ENCODE peak calls at places on chromosomes 2 and 18, in five cellular contexts. C is K562, E is GM12891, L is HepG2, Z is H1. M is an unnamed sample.
A peak's percentile ranks its signal among the peaks of the same experiment; 100 is the strongest.

GRCh38 chr18:32189723-32190591 is at the start of gene MEP1B:
- DNase-seq in C (no peak), L (no peak), E (no peak), Z (no peak), M (no peak)

GRCh38 chr2:15909736-15910135 is 30.6 kb upstream of the MYCN start:
- DNase-seq in L (no peak), Z (no peak), E (no peak), C (no peak), M (no peak)

GRCh38 chr18:9029131-9029530 is 73.4 kb upstream of the NDUFV2 start:
- DNase-seq in C (no peak), E (no peak), Z (no peak), L (no peak), M (no peak)

GRCh38 chr2:30684026-30684425 is 123.2 kb downstream of the CAPN13 start:
- DNase-seq in Z (no peak), L (no peak), E (no peak), C (no peak), M (no peak)

GRCh38 chr2:4972472-4972871 is 719.7 kb upstream of the SOX11 start:
- DNase-seq in L (no peak), C (no peak), Z (no peak), E (no peak), M (no peak)

GRCh38 chr2:130766037-130766436 is 10.7 kb downstream of the AMER3 start:
- DNase-seq in Z (no peak), C (no peak), L (no peak), E (no peak), M (no peak)

GRCh38 chr18:76923485-76924085 is 101.2 kb downstream of the ZNF236 start:
- DNase-seq in C (peak; percentile 17), Z (peak; percentile 15), L (peak; percentile 30), E (no peak), M (no peak)

GRCh38 chr18:55731594-55732042 is 143.6 kb upstream of the TCF4 start:
- DNase-seq in C (peak; percentile 63), E (no peak), L (no peak), Z (no peak), M (no peak)

GRCh38 chr18:79771446-79772107 is 26.2 kb upstream of the KCNG2 start:
- DNase-seq in E (no peak), Z (no peak), L (no peak), C (no peak), M (no peak)

GRCh38 chr2:195029804-195030654 is 627.0 kb upstream of the SLC39A10 start:
- DNase-seq in Z (no peak), L (no peak), E (no peak), C (no peak), M (no peak)

GRCh38 chr2:196073521-196073920 is 4.9 kb upstream of the DNAH7 start:
- DNase-seq in C (no peak), Z (no peak), E (no peak), L (no peak), M (no peak)

GRCh38 chr18:77201508-77201907 is 48.1 kb upstream of the GALR1 start:
- DNase-seq in Z (no peak), E (no peak), C (no peak), L (no peak), M (no peak)

GRCh38 chr2:225660262-225661091 is 261.0 kb downstream of the NYAP2 start:
- DNase-seq in Z (no peak), L (peak; percentile 53), C (peak; percentile 51), E (peak; percentile 14), M (peak; percentile 8)

GRCh38 chr2:190879474-190880373 is 897 bp upstream of the GLS start:
- DNase-seq in C (no peak), Z (no peak), E (no peak), L (no peak), M (no peak)

GRCh38 chr18:32114293-32114692 is 22.6 kb downstream of the RNF138 start:
- DNase-seq in C (no peak), L (no peak), E (no peak), Z (no peak), M (no peak)

GRCh38 chr2:173649527-173650219 is 295.0 kb downstream of the CDCA7 start:
- DNase-seq in Z (no peak), E (no peak), L (no peak), C (no peak), M (no peak)

GRCh38 chr2:74304332-74305148 is 38.7 kb downstream of the SLC4A5 start:
- DNase-seq in C (no peak), Z (no peak), L (no peak), E (no peak), M (no peak)

GRCh38 chr2:238513346-238513745 is 86.6 kb downstream of the ASB1 start:
- DNase-seq in Z (no peak), E (peak; percentile 66), L (peak; percentile 68), C (peak; percentile 53), M (no peak)

GRCh38 chr2:17398770-17399169 is 119.5 kb downstream of the RAD51AP2 start:
- DNase-seq in Z (no peak), L (no peak), C (no peak), E (no peak), M (no peak)

GRCh38 chr2:113061896-113062770 is 3.1 kb downstream of the IL36RN start:
- DNase-seq in Z (no peak), E (no peak), L (no peak), C (no peak), M (no peak)

GRCh38 chr2:46362667-46363012 is 65.4 kb downstream of the EPAS1 start:
- DNase-seq in C (no peak), Z (no peak), E (no peak), L (no peak), M (no peak)

GRCh38 chr2:43193996-43194869 is 32.2 kb downstream of the ZFP36L2 start:
- DNase-seq in Z (no peak), E (no peak), C (no peak), L (peak; percentile 98), M (no peak)

GRCh38 chr18:4242431-4243161 is 212.5 kb downstream of the DLGAP1 start:
- DNase-seq in Z (no peak), C (no peak), L (no peak), E (no peak), M (no peak)

DNA sequence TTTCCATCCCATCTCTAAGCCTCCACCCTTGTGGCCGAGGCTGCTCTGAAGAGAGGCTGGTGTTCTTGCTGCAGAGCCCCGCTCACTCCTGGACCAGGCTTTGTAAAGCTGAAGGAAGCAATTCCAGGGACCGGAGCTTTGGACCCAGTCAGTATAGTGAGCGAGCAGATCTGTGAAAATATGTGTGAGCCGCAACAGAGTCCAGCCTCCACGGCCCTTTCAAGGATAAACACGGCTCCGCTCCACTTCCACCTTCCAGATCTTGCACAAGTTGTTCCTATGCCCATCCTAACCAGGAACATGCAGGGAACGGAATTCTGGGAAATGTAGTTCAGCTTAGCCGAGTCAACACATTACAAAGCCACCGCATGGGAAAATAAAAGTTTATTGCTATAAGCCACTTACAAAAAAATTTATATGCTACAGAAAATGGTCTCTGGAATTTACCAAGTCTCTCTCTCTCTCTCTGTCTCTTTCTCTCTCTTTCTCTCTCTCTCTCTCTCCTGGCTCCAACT is 151.7 kb upstream of the ZNF521 start:
- DNase-seq in E (no peak), Z (peak; percentile 9), C (no peak), L (peak; percentile 17), M (no peak)
- TF ChIP-seq POLR2AphosphoS5 in E (no peak), Z (no peak), C (no peak), L (no peak), M (no peak)

DNA sequence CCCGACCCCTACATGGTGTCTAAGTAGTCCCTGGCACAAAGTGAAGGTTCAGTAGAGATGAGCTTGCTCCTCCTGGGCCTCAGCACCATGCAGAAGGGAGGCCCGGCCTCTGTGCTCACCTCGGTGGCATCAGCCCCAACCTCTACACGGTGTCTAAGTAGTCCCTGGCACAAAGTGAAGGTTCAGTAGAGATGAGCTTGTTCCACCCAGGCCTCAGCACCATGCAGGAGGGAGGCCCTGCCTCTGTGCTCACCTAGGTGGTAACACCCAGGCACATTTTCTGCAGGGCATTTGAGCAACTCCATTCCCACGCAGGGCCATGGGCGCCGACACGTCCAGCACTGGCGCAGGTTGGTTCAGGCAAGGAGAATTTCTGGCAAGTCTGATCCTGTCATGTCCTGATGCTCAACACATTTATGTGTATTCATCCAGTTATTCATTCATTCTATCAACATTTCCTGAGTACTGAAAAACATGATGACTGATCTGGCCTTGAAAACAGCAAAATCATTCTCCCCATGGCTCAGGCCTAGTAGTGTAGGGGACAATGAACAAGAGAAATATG is 408.2 kb upstream of the MYT1L start:
- DNase-seq in C (no peak), Z (no peak), L (no peak), E (no peak), M (no peak)
- TF ChIP-seq TAF1 in C (no peak), Z (no peak), L (no peak), E (no peak), M (no peak)

GRCh38 chr2:179265082-179265575 is 497 bp upstream of the SESTD1 start:
- DNase-seq in L (no peak), C (no peak), E (no peak), Z (no peak), M (no peak)

GRCh38 chr2:179266271-179266670 is 1.6 kb upstream of the SESTD1 start:
- DNase-seq in C (no peak), Z (no peak), E (no peak), L (no peak), M (no peak)

GRCh38 chr2:179263460-179264237 is 983 bp downstream of the SESTD1 start:
- DNase-seq in E (no peak), Z (no peak), L (peak; percentile 72), C (peak; percentile 38), M (peak; percentile 27)

GRCh38 chr2:179263015-179263414 is 1.6 kb downstream of the SESTD1 start:
- DNase-seq in Z (no peak), E (no peak), C (no peak), L (peak; percentile 77), M (no peak)

DNA sequence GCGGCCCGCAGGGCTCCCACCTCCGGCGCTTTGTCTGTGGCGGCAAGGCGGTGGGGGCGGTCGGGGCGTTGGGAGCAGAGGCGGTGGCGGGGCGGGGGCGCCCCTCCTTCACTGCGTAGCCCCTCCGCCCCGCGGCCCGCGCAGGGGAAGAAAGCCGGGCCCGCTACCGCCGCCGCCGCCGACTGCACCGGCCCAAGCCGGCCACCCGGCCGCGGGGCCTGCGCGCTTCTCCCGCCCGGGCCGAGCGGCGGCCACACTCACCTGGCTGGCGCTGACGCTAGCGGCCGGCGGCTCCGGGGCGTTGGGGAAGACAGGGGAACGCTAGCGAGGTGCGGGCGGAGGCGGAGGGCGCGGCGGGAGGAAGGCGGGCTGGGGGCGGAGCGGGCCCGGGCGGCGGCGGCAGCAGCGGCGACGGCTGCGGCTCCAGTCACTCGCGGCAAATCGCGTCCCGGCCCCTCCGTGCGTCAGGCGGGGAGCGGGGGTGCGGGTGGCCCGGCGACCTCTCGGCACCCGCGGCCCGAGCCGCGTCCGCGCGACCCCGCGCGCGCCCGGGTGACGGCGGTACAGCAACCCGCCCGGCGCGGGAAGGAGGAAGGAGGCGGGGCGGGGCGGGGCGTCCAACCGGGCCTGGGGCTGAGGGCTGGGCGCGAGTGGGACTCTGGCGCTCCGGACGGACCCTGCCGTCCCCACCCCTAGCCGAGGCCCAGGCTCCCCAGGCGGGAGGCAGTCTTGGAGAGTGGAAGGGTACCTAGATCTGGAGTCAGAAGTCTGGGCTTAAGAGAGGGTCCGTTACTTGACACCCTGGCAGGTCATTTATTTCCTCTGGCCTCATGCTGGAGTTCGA is at the start of gene SESTD1:
- DNase-seq in C (peak; percentile 66), L (peak; percentile 68), E (peak; percentile 56), Z (no peak), M (peak; percentile 52)
- TF ChIP-seq POLR2A in C (no peak), L (no peak), E (no peak), Z (peak; percentile 56), M (no peak)

DNA sequence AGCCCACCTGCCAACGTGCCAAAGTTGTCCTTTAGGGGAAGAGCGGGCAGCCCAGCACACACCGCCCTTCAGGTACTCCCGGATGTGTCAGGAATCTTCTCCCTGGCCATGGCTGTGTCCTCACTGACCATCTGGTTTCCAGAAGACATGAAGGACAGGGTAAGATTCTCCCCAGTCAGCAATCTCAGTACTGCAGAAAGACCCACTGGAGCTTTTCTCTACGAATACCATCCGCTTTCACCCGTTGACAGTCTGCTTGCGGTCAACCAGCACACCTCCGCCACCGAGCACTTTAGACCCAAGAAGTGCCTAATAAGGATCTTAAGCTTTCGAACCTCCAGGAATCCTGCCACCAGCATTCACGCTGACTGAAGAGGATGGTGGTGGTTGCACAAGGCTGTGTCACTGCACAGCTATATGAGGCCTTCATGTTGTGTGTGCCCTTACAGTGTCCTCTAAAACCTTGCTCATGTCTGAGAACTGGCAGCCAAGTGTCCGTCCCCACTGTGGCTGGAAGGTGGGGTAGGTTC is 42.7 kb upstream of the ITM2C start:
- DNase-seq in C (no peak), E (no peak), L (no peak), Z (no peak), M (no peak)
- TF ChIP-seq POLR2AphosphoS5 in C (no peak), E (peak; percentile 61), L (no peak), Z (peak; percentile 46), M (peak; percentile 47)

M was measured in GM12892.